ENCODE peak calls at places on chromosomes 13 and 19, in seven cellular contexts. S is GM12878, D is spleen, H is right lobe of liver, X is IMR-90, A is uterus, U is A549. O is an unnamed sample. For H3K9me3, the result is how much of the 10 kb centered on the place peaks cover.

GRCh38 chr19:58559275-58560006 is 1.0 kb upstream of the UBE2M start:
- DNase-seq in S (peak), D (peak), H (peak), X (peak), A (peak), U (peak), O (peak)

GRCh38 chr13:97333983-97334382 is 100.0 kb upstream of the RAP2A start:
- DNase-seq in S (no peak), D (no peak), H (no peak), X (no peak), A (no peak), U (no peak), O (no peak)

GRCh38 chr13:21399741-21400140 is 59.4 kb downstream of the ZDHHC20 start:
- DNase-seq in S (no peak), D (no peak), H (no peak), X (peak), A (no peak), U (no peak), O (no peak)

GRCh38 chr19:10701955-10702307 is 692 bp downstream of the QTRT1 start:
- DNase-seq in S (no peak), D (no peak), H (no peak), X (no peak), A (no peak), U (no peak), O (no peak)

GRCh38 chr19:31408460-31409124 is 59.4 kb upstream of the TSHZ3 start:
- DNase-seq in S (no peak), D (no peak), H (no peak), X (peak), A (peak), U (peak), O (peak)

GRCh38 chr13:51764184-51765141 is 39.5 kb downstream of the DHRS12 start:
- DNase-seq in S (peak), D (no peak), H (no peak), X (peak), A (peak), U (peak), O (no peak)

GRCh38 chr19:55082023-55082851 is 6.6 kb downstream of the EPS8L1 start:
- DNase-seq in S (no peak), D (no peak), H (peak), X (peak), A (no peak), U (peak), O (no peak)

GRCh38 chr13:95948646-95949045 is 104.6 kb downstream of the UGGT2 start:
- DNase-seq in S (no peak), D (no peak), H (no peak), X (peak), A (no peak), U (no peak), O (no peak)

GRCh38 chr19:46618670-46619231 is 6.1 kb downstream of the PTGIR start:
- DNase-seq in S (peak), D (no peak), H (no peak), X (peak), A (no peak), U (no peak), O (no peak)

GRCh38 chr19:40395956-40396355 is 6.0 kb upstream of the HIPK4 start:
- DNase-seq in S (no peak), D (no peak), H (no peak), X (no peak), A (no peak), U (no peak), O (no peak)

GRCh38 chr19:38317104-38317612 is 1.4 kb upstream of the YIF1B start:
- DNase-seq in S (no peak), D (peak), H (no peak), X (no peak), A (no peak), U (no peak), O (peak)

GRCh38 chr13:33212396-33212795 is 73.2 kb downstream of the STARD13 start:
- DNase-seq in S (no peak), D (no peak), H (no peak), X (no peak), A (no peak), U (no peak), O (no peak)

GRCh38 chr13:29059837-29060236 is 239.7 kb downstream of the MTUS2 start:
- DNase-seq in S (no peak), D (no peak), H (peak), X (no peak), A (no peak), U (no peak), O (no peak)

GRCh38 chr13:39823063-39823713 is 167.7 kb downstream of the COG6 start:
- DNase-seq in S (no peak), D (no peak), H (no peak), X (no peak), A (no peak), U (no peak), O (no peak)

GRCh38 chr19:29784598-29785223 is 27.1 kb upstream of the CCNE1 start:
- DNase-seq in S (no peak), D (no peak), H (no peak), X (no peak), A (no peak), U (no peak), O (no peak)

GRCh38 chr19:38183227-38183914 is 40.7 kb downstream of the DPF1 start:
- DNase-seq in S (no peak), D (no peak), H (no peak), X (no peak), A (peak), U (no peak), O (peak)

GRCh38 chr13:110347535-110348308 is 40.6 kb downstream of the COL4A2 start:
- DNase-seq in S (no peak), D (no peak), H (no peak), X (peak), A (peak), U (peak), O (peak)

GRCh38 chr19:35066691-35067563 is 25.4 kb downstream of the HPN start:
- DNase-seq in S (peak), D (peak), H (peak), X (peak), A (peak), U (peak), O (peak)

GRCh38 chr19:5870986-5871394 is 650 bp upstream of the FUT5 start:
- DNase-seq in S (no peak), D (no peak), H (peak), X (no peak), A (no peak), U (no peak), O (no peak)

GRCh38 chr19:10543420-10544241 is at the start of gene ATG4D:
- DNase-seq in S (no peak), D (peak), H (peak), X (peak), A (peak), U (peak), O (peak)

GRCh38 chr13:38947049-38947448 is 43.6 kb downstream of the STOML3 start:
- DNase-seq in S (no peak), D (no peak), H (no peak), X (no peak), A (no peak), U (no peak), O (no peak)

GRCh38 chr13:106052200-106052767 is 483.2 kb downstream of the EFNB2 start:
- DNase-seq in S (no peak), D (no peak), H (no peak), X (peak), A (no peak), U (no peak), O (no peak)

GRCh38 chr19:794989-795658 is 2.1 kb upstream of the PTBP1 start:
- DNase-seq in S (no peak), D (no peak), H (peak), X (no peak), A (no peak), U (no peak), O (peak)

GRCh38 chr19:485583-486236 is 10.6 kb upstream of the MADCAM1 start:
- DNase-seq in S (no peak), D (no peak), H (no peak), X (no peak), A (no peak), U (no peak), O (peak)

GRCh38 chr19:54673222-54673621 is 10.4 kb downstream of the LILRB4 start:
- DNase-seq in S (no peak), D (no peak), H (no peak), X (no peak), A (no peak), U (no peak), O (no peak)

GRCh38 chr13:44474122-44474910 is 100.7 kb downstream of the SERP2 start:
- DNase-seq in S (no peak), D (no peak), H (no peak), X (peak), A (no peak), U (peak), O (no peak)

GRCh38 chr19:46350758-46351159 is 3.9 kb downstream of the PPP5C start:
- DNase-seq in S (peak), D (peak), H (peak), X (no peak), A (no peak), U (no peak), O (no peak)

GRCh38 chr19:42528354-42529247 is at the start of gene CEACAM1:
- DNase-seq in S (no peak), D (peak), H (peak), X (no peak), A (peak), U (no peak), O (peak)

GRCh38 chr13:84654654-84655244 is 772.5 kb upstream of the SLITRK1 start:
- DNase-seq in S (no peak), D (no peak), H (no peak), X (no peak), A (no peak), U (no peak), O (no peak)

GRCh38 chr13:111082240-111082639 is 32.9 kb upstream of the ARHGEF7 start:
- DNase-seq in S (no peak), D (no peak), H (no peak), X (no peak), A (no peak), U (no peak), O (no peak)

GRCh38 chr19:51002542-51003311 is 1.3 kb upstream of the KLK8 start:
- DNase-seq in S (no peak), D (peak), H (no peak), X (no peak), A (no peak), U (peak), O (no peak)

GRCh38 chr13:42155251-42155650 is 106.8 kb downstream of the DGKH start:
- DNase-seq in S (no peak), D (no peak), H (no peak), X (no peak), A (no peak), U (no peak), O (no peak)

GRCh38 chr19:36172852-36173251 is 20.6 kb upstream of the COX7A1 start:
- DNase-seq in S (no peak), D (peak), H (no peak), X (no peak), A (no peak), U (no peak), O (no peak)

GRCh38 chr19:36163813-36164212 is 11.6 kb upstream of the COX7A1 start:
- DNase-seq in S (no peak), D (peak), H (no peak), X (no peak), A (no peak), U (no peak), O (no peak)

DNA sequence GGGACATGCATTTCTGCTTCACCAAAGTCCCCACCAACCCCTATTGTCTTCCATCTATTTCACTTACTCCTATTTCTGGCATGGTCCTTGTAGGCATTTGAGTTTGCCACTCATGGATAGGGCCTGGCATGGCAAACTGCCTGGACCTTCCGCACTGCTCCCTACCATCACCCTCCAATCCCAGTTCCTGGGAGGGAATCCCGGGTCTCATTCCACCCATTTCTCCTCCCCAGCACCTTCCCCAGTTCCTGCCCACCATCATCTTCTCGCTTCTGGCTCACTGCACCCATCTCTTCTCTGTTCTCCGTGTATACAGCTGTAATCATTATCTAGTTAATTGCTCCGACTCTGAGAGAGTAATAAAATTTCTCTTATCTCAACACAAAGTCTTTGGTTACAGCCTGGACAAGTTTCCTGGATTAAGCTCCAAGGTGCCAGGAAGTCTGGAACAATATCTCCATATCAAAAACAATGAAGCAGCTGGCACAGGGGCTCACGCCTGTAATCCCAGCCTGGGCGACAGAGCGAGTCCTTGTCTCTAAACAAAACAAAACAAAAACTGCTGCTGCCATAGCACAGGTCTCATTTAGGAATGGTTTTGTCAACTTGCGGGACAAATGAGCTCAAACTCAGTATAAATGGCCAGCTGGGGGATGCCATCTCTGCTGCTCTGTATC is 17.0 kb upstream of the COX7A1 start:
- DNase-seq in S (no peak), D (no peak), H (no peak), X (no peak), A (peak), U (no peak), O (no peak)
- TF ChIP-seq POLR2A in S (no peak), D (no peak), H (no peak), X (no peak), A (no peak), U (no peak), O (no peak)

DNA sequence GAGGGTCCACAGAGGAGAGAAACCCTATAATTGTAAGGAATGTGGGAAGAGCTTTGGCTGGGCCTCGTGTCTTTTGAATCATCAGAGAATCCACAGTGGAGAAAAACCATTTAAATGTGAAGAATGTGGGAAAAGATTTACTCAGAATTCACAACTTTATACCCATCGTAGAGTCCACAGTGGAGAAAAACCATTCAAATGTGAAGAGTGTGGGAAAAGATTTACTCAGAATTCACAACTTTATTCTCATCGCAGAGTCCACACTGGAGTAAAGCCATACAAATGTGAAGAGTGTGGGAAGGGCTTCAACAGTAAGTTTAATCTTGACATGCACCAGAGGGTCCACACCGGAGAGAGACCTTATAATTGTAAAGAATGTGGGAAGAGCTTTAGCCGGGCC is 9.4 kb upstream of the ZNF234 start:
- DNase-seq in S (no peak), D (no peak), H (no peak), X (no peak), A (no peak), U (no peak), O (no peak)
- H3K9me3 ChIP-seq in S (under half), D (under half), H (under half), X (under half), A (under half), U (half or more), O (under half)

GRCh38 chr19:48873476-48874308 is 1.5 kb downstream of the PPP1R15A start:
- DNase-seq in S (no peak), D (no peak), H (no peak), X (no peak), A (peak), U (peak), O (no peak)
- TF ChIP-seq CTCF in S (no peak), D (no peak), H (no peak), X (no peak), A (no peak), U (no peak), O (no peak)

GRCh38 chr19:48635263-48635965 is 1.8 kb downstream of the DBP start:
- DNase-seq in S (no peak), D (peak), H (peak), X (no peak), A (peak), U (peak), O (peak)

GRCh38 chr19:48633148-48634035 is 3.8 kb downstream of the DBP start:
- DNase-seq in S (no peak), D (no peak), H (no peak), X (no peak), A (peak), U (no peak), O (peak)

GRCh38 chr19:48634036-48634342 is 3.2 kb downstream of the DBP start:
- DNase-seq in S (no peak), D (no peak), H (no peak), X (no peak), A (no peak), U (no peak), O (no peak)

GRCh38 chr19:48635966-48636858 is 967 bp downstream of the DBP start:
- DNase-seq in S (no peak), D (peak), H (peak), X (no peak), A (peak), U (no peak), O (peak)

GRCh38 chr19:48634424-48635262 is 2.5 kb downstream of the DBP start:
- DNase-seq in S (peak), D (peak), H (peak), X (peak), A (peak), U (peak), O (peak)
- TF ChIP-seq POLR2A in S (peak), D (no peak), H (peak), X (no peak), A (peak), U (peak), O (peak)

GRCh38 chr19:14595558-14595957 is 12.7 kb downstream of the CLEC17A start:
- DNase-seq in S (no peak), D (no peak), H (no peak), X (no peak), A (no peak), U (no peak), O (no peak)
- H3K9me3 ChIP-seq in S (under half), D (under half), H (under half), X (under half), A (under half), U (under half), O (under half)

GRCh38 chr13:48644951-48645350 is 8.8 kb upstream of the CYSLTR2 start:
- DNase-seq in S (no peak), D (no peak), H (no peak), X (no peak), A (no peak), U (no peak), O (no peak)

GRCh38 chr13:48648446-48648845 is 5.3 kb upstream of the CYSLTR2 start:
- DNase-seq in S (no peak), D (no peak), H (no peak), X (no peak), A (no peak), U (no peak), O (no peak)

GRCh38 chr13:48646791-48647190 is 6.9 kb upstream of the CYSLTR2 start:
- DNase-seq in S (no peak), D (no peak), H (no peak), X (no peak), A (no peak), U (no peak), O (no peak)

GRCh38 chr13:48645845-48646244 is 7.9 kb upstream of the CYSLTR2 start:
- DNase-seq in S (no peak), D (no peak), H (no peak), X (no peak), A (no peak), U (no peak), O (no peak)

DNA sequence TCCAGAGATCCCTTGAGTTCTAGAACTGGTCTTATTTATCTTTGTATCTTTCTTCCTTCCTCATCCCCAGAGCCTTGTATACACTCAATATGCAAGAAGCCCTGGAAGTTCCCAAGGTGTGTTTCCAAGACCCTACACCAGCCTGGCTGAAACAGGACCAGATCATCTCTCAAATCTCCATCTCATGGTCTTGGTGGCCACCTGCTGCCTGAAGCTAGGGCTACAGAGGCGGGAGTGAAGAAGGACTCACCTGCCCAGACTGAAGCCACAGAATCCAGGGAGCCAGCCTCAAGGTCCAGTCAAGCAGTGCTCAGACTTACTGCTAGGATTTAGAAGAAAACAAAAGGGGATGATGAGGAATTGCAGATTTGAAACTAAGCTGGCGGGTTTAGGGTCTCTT is 6.1 kb upstream of the CYSLTR2 start:
- DNase-seq in S (no peak), D (no peak), H (no peak), X (no peak), A (no peak), U (no peak), O (no peak)
- TF ChIP-seq CTCF in S (no peak), D (no peak), H (no peak), X (no peak), A (no peak), U (no peak), O (no peak)

GRCh38 chr19:17128403-17128802 is 52.8 kb downstream of the MYO9B start:
- DNase-seq in S (no peak), D (peak), H (no peak), X (no peak), A (no peak), U (no peak), O (no peak)

GRCh38 chr19:17124025-17124424 is 48.4 kb downstream of the MYO9B start:
- DNase-seq in S (no peak), D (no peak), H (no peak), X (no peak), A (no peak), U (no peak), O (no peak)

GRCh38 chr19:17127671-17128070 is 52.1 kb downstream of the MYO9B start:
- DNase-seq in S (no peak), D (no peak), H (no peak), X (no peak), A (no peak), U (no peak), O (no peak)

GRCh38 chr19:17125052-17125727 is 49.6 kb downstream of the MYO9B start:
- DNase-seq in S (peak), D (no peak), H (no peak), X (peak), A (no peak), U (no peak), O (no peak)

GRCh38 chr19:17125728-17126677 is 50.4 kb downstream of the MYO9B start:
- DNase-seq in S (peak), D (peak), H (peak), X (peak), A (no peak), U (no peak), O (peak)
- TF ChIP-seq POLR2A in S (peak), D (no peak), H (no peak), X (no peak), A (no peak), U (no peak), O (no peak)

O was measured in adrenal gland.